ENCODE peak calls at places on chromosomes 12 and 14, in four cellular contexts. U is SK-N-SH, L is H1, J is GM12878. P is an unnamed sample.

GRCh38 chr12:55652352-55652751 is 15.7 kb downstream of the OR10P1 start:
- DNase-seq in U (no peak), L (no peak), J (no peak), P (no peak)

GRCh38 chr14:104359301-104359968 is 220.1 kb upstream of the C14orf180 start:
- DNase-seq in U (peak; percentile 28), L (no peak), J (no peak), P (no peak)

GRCh38 chr12:86660488-86661171 is 404.4 kb upstream of the MGAT4C start:
- DNase-seq in U (no peak), L (no peak), J (no peak), P (no peak)

GRCh38 chr12:95532851-95533250 is 18.4 kb downstream of the USP44 start:
- DNase-seq in U (no peak), L (no peak), J (no peak), P (no peak)

GRCh38 chr12:111873113-111873512 is 31.1 kb downstream of the MAPKAPK5 start:
- DNase-seq in U (no peak), L (no peak), J (no peak), P (no peak)

GRCh38 chr12:97781342-97781741 is 318.7 kb downstream of the RMST start:
- DNase-seq in U (no peak), L (no peak), J (no peak), P (no peak)

GRCh38 chr14:75979641-75980422 is 2.0 kb downstream of the TGFB3 start:
- DNase-seq in U (peak; percentile 77), L (no peak), J (no peak), P (no peak)

GRCh38 chr14:85234626-85235025 is 295.3 kb upstream of the FLRT2 start:
- DNase-seq in U (no peak), L (no peak), J (no peak), P (no peak)

GRCh38 chr14:55477680-55478079 is 37.3 kb upstream of the TBPL2 start:
- DNase-seq in U (no peak), L (no peak), J (no peak), P (no peak)

GRCh38 chr14:100435459-100435858 is 112.3 kb downstream of the SLC25A47 start:
- DNase-seq in U (no peak), L (no peak), J (no peak), P (no peak)

GRCh38 chr12:121202407-121203355 is 7.2 kb upstream of the P2RX4 start:
- DNase-seq in U (peak; percentile 53), L (no peak), J (no peak), P (no peak)

GRCh38 chr14:51600658-51601057 is 51.1 kb upstream of the FRMD6 start:
- DNase-seq in U (no peak), L (no peak), J (no peak), P (no peak)

GRCh38 chr12:131188131-131189050 is 234.7 kb downstream of the ADGRD1 start:
- DNase-seq in U (no peak), L (no peak), J (no peak), P (no peak)

GRCh38 chr14:92724516-92725340 is 23.7 kb downstream of the LGMN start:
- DNase-seq in U (no peak), L (no peak), J (no peak), P (no peak)

GRCh38 chr12:33988888-33989287 is 33.4 kb upstream of the ALG10 start:
- DNase-seq in U (no peak), L (no peak), J (no peak), P (no peak)

GRCh38 chr12:56190695-56191155 is 1.4 kb upstream of the SMARCC2 start:
- DNase-seq in U (no peak), L (no peak), J (no peak), P (no peak)

GRCh38 chr14:69573841-69574265 is 818 bp downstream of the CCDC177 start:
- DNase-seq in U (no peak), L (peak; percentile 60), J (no peak), P (no peak)

GRCh38 chr12:3152013-3152412 is 74.8 kb downstream of the TSPAN9 start:
- DNase-seq in U (peak; percentile 36), L (no peak), J (no peak), P (no peak)

GRCh38 chr14:76262591-76262990 is 110.9 kb downstream of the GPATCH2L start:
- DNase-seq in U (no peak), L (no peak), J (no peak), P (no peak)

GRCh38 chr12:117084405-117085317 is 14.6 kb downstream of the TESC start:
- DNase-seq in U (no peak), L (no peak), J (no peak), P (no peak)

GRCh38 chr12:2540535-2540941 is 254.2 kb upstream of the FKBP4 start:
- DNase-seq in U (no peak), L (no peak), J (no peak), P (no peak)

GRCh38 chr12:5535531-5535930 is 103.6 kb downstream of the NTF3 start:
- DNase-seq in U (no peak), L (no peak), J (no peak), P (no peak)

GRCh38 chr14:102910442-102910841 is 12.0 kb upstream of the AMN start:
- DNase-seq in U (peak; percentile 40), L (no peak), J (no peak), P (no peak)

GRCh38 chr14:105381446-105382342 is 16.6 kb upstream of the TEX22 start:
- DNase-seq in U (no peak), L (no peak), J (no peak), P (no peak)

GRCh38 chr12:121610239-121611149 is 15.8 kb upstream of the ORAI1 start:
- DNase-seq in U (no peak), L (no peak), J (no peak), P (no peak)

GRCh38 chr12:53254816-53255545 is 13.1 kb upstream of the ESPL1 start:
- DNase-seq in U (no peak), L (no peak), J (no peak), P (no peak)

GRCh38 chr12:53252349-53252916 is 15.7 kb upstream of the ESPL1 start:
- DNase-seq in U (no peak), L (no peak), J (no peak), P (no peak)

GRCh38 chr12:53255993-53256392 is 12.1 kb upstream of the ESPL1 start:
- DNase-seq in U (no peak), L (no peak), J (no peak), P (no peak)

GRCh38 chr12:53253298-53253697 is 14.8 kb upstream of the ESPL1 start:
- DNase-seq in U (no peak), L (no peak), J (no peak), P (no peak)

DNA sequence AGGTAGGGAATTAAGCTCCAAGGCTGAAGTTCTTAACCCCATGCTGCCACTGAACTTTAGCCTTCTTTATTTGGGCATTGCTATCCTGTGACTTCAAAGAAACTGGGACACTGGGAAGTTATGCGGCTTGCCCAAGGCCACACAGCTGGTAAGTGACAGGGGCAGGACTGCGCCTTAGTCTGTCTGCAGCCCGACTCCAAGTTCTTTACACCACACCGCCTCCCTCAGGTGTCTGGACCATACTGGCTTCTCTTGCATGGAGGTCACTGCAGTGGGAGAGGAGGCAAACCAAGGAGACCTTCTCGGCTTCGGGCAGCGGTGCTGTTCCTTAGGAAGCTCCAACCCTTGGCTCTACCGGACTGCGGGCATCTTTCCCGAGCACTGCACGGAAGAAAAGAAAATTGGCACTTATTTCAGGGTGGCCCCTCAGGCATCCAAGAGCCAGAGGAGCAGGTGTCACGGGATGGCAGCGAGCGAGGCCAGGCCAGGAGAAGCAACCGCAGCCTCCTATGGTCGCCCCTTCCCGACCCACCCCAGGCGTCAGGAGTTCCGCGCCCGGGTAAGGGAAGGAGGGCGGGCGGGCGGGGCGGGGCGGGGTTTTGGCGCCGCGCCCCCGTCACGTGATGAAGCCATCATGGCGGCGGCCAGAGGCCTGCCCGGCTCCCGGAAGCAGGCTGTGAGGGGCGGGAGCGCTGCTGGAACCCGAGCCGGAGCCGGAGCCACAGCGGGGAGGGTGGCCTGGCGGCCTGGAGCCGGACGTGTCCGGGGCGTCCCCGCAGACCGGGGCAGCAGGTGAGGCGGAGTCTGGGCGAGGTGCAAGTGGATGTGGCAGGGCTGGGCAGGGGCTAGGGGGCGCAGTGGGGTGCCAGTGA is 16.4 kb upstream of the ESPL1 start:
- DNase-seq in U (peak; percentile 97), L (peak; percentile 86), J (peak; percentile 24), P (peak; percentile 95)
- TF ChIP-seq POLR2AphosphoS5 in U (peak; percentile 72), L (peak; percentile 58), J (no peak), P (peak; percentile 19)

GRCh38 chr14:21748869-21749303 is 75.3 kb upstream of the OR4E1 start:
- DNase-seq in U (peak; percentile 23), L (peak; percentile 68), J (no peak), P (no peak)
- TF ChIP-seq TAF1 in U (no peak), L (no peak), J (no peak), P (no peak)

GRCh38 chr12:1216560-1216959 is 225.5 kb downstream of the ERC1 start:
- DNase-seq in U (no peak), L (no peak), J (no peak), P (no peak)

GRCh38 chr12:1213205-1213604 is 222.2 kb downstream of the ERC1 start:
- DNase-seq in U (no peak), L (no peak), J (no peak), P (no peak)

GRCh38 chr12:1218369-1218768 is 227.3 kb downstream of the ERC1 start:
- DNase-seq in U (no peak), L (no peak), J (no peak), P (no peak)

GRCh38 chr12:1220127-1221092 is 229.4 kb downstream of the ERC1 start:
- DNase-seq in U (no peak), L (no peak), J (no peak), P (no peak)

DNA sequence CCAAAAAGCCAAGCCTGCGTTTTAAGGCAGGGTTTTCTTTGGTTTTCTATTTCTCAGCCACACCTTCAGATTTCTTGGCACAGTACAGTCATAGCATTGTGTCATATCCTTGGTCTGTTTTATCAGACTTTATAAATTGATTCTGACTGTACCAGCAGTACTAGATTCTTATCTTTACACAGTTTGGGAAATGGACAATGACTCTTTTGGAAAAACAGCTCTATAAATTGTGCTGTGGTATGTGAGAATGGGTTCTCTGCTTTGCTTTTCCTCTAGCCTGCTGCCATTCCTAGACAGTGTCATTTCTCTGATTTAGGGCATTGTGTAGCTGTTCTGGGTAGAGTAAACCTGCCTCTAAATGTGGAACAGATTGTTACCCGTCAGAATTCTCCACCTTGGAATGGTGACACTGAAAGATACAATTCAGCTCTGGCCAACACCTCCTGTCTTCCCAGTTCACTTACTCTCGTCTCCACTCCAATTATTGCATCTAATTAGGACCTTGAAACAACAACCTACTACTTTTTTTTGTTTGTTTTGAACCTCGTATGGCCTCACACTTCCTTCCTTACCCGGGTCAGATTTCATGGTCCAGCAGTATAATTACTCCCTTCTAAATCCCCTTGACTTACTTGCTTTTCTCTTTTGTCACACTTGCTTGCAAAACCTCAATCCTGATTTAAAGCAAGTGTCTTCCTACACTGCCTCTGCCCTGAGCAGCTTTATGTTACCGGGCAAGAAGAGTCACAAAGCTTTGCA is 226.3 kb downstream of the ERC1 start:
- DNase-seq in U (peak; percentile 6), L (no peak), J (no peak), P (no peak)
- TF ChIP-seq POLR2AphosphoS5 in U (peak; percentile 96), L (no peak), J (no peak), P (no peak)

DNA sequence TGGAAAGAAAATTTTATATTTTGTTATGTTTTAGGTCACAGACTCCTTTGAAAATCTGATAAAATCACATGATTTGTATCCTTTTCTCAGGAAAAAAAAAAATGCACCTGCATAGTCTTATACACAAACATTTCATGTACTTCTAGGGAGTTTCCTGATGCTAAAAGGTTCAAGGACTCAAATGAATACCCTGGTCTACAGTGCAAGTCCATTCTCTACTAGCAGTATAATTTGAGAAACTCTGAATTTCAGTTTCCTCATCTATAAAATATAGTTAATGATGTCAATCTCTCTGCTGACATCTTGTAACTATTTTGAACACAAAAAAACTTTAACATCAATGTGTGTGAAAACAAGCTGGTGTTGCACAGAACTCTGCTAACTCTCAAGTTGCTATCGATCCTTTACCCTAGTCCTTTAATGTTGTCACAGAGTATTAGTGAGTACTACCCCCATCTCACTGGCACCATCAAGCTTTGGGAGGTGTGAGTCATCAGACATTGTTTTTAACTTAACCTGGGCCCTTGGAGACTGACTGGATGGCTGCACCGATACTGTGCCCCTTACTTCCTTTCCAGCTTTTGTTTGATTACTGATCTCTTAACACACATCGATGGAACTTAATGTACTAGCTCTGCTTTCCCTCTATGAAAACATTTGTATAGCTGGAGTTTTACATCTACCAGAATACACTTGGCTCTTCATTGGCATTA is 251.9 kb upstream of the SOX5 start:
- DNase-seq in U (no peak), L (no peak), J (peak; percentile 32), P (no peak)
- TF ChIP-seq TAF1 in U (no peak), L (no peak), J (no peak), P (no peak)